ENCODE peak calls at places on chromosome 7, in six cellular contexts. Y is A549, C is GM12878, F is HepG2, D is endothelial cell of umbilical vein, S is K562. Q is an unnamed sample.

GRCh38 chr7:157495594-157495993 is 158.8 kb downstream of the DNAJB6 start:
- DNase-seq in Y (no peak), C (peak; percentile 32), F (no peak), D (no peak), S (no peak), Q (no peak)

GRCh38 chr7:6479067-6479466 is 31.3 kb upstream of the DAGLB start:
- DNase-seq in Y (no peak), C (no peak), F (no peak), D (no peak), S (no peak), Q (no peak)

GRCh38 chr7:51606601-51607154 is 290.1 kb upstream of the COBL start:
- DNase-seq in Y (no peak), C (no peak), F (no peak), D (no peak), S (no peak), Q (peak; percentile 56)

GRCh38 chr7:52634996-52635395 is 400.4 kb upstream of the POM121L12 start:
- DNase-seq in Y (no peak), C (no peak), F (no peak), D (no peak), S (no peak), Q (no peak)

GRCh38 chr7:76216683-76217082 is 15.0 kb downstream of the SRRM3 start:
- DNase-seq in Y (no peak), C (no peak), F (no peak), D (no peak), S (no peak), Q (no peak)

GRCh38 chr7:13421779-13422178 is 567.7 kb downstream of the ETV1 start:
- DNase-seq in Y (no peak), C (no peak), F (no peak), D (no peak), S (no peak), Q (no peak)

GRCh38 chr7:151339651-151340377 is 1.8 kb upstream of the NUB1 start:
- DNase-seq in Y (no peak), C (peak; percentile 69), F (peak; percentile 45), D (no peak), S (no peak), Q (peak; percentile 60)

GRCh38 chr7:1693419-1693990 is 23.4 kb downstream of the ELFN1 start:
- DNase-seq in Y (no peak), C (no peak), F (no peak), D (no peak), S (no peak), Q (no peak)

GRCh38 chr7:31432831-31433340 is 81.0 kb upstream of the ITPRID1 start:
- DNase-seq in Y (no peak), C (no peak), F (no peak), D (peak; percentile 2), S (no peak), Q (no peak)

GRCh38 chr7:6420680-6421079 is 27.1 kb downstream of the DAGLB start:
- DNase-seq in Y (no peak), C (no peak), F (no peak), D (no peak), S (no peak), Q (no peak)

GRCh38 chr7:70353948-70354335 is 755.7 kb downstream of the AUTS2 start:
- DNase-seq in Y (no peak), C (no peak), F (no peak), D (no peak), S (no peak), Q (no peak)

GRCh38 chr7:148633761-148634160 is 43.2 kb downstream of the C7orf33 start:
- DNase-seq in Y (no peak), C (no peak), F (no peak), D (no peak), S (no peak), Q (no peak)

GRCh38 chr7:151426486-151426905 is 13.4 kb downstream of the CRYGN start:
- DNase-seq in Y (peak; percentile 77), C (no peak), F (no peak), D (peak; percentile 47), S (no peak), Q (no peak)

GRCh38 chr7:24858108-24858977 is 101.1 kb upstream of the GSDME start:
- DNase-seq in Y (no peak), C (no peak), F (peak; percentile 53), D (no peak), S (no peak), Q (no peak)

GRCh38 chr7:155809332-155809946 is 2.8 kb downstream of the SHH start:
- DNase-seq in Y (no peak), C (no peak), F (no peak), D (no peak), S (no peak), Q (no peak)

GRCh38 chr7:90262438-90262837 is 17.5 kb downstream of the CFAP69 start:
- DNase-seq in Y (peak; percentile 37), C (no peak), F (no peak), D (peak; percentile 54), S (peak; percentile 19), Q (peak; percentile 51)

GRCh38 chr7:56092789-56093531 is at the start of gene PHKG1:
- DNase-seq in Y (peak; percentile 56), C (no peak), F (peak; percentile 33), D (peak; percentile 80), S (peak; percentile 33), Q (peak; percentile 39)

GRCh38 chr7:127252380-127252718 is 392 bp downstream of the GRM8 start:
- DNase-seq in Y (no peak), C (no peak), F (no peak), D (no peak), S (no peak), Q (no peak)

GRCh38 chr7:16114633-16115032 is 306.7 kb downstream of the CRPPA start:
- DNase-seq in Y (no peak), C (no peak), F (no peak), D (peak; percentile 53), S (no peak), Q (peak; percentile 36)

DNA sequence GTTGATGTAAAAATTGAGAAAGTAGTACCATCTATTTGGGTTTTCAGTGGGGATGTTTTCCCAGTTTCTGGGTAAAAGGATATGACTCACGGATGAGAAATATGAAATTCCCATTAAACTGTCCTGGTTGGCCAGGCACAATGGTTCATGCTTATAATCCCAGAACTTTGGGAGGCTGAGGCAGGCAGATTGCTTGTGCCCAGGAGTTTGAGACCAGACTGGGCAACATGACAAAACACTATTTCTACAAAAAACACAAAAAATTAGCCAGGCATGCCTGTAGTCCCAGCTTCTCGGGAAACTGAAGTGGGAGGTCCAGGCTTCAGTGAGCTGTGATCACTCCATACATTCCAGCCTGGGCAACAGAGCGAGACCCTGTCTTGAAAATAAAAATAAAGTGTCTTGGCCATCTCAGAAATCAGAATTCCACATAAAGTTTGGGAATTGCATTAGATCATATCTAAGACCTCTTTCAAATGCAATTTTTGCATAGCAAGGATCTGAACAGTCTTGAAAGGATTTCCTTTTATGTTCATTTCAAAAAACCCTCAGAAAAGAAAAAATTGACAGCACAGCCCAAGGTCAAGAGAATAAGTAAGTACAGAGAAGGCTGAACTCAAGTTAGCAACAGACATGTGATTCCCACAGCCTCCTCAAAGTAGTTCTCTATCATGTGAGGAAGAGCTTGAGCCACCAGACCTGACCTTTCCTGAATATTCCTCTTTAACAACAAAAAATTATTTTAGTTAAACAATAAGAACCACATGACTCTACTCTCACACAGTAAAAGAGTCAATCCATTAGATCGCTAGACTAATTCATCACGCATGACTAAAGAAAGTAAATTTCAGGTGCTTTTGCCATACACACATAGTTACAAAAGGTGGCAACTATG is 141.5 kb upstream of the CAV2 start:
- DNase-seq in Y (no peak), C (no peak), F (no peak), D (peak; percentile 80), S (no peak), Q (no peak)
- TF ChIP-seq MAX in Y (peak; percentile 37), C (no peak), F (no peak), D (no peak), S (no peak), Q (no peak)

GRCh38 chr7:130141161-130141857 is 63.9 kb downstream of the TMEM209 start:
- DNase-seq in Y (no peak), C (no peak), F (no peak), D (peak; percentile 48), S (peak; percentile 87), Q (no peak)
- TF ChIP-seq MYC in Y (no peak), C (no peak), F (no peak), D (no peak), S (peak; percentile 52), Q (no peak)

DNA sequence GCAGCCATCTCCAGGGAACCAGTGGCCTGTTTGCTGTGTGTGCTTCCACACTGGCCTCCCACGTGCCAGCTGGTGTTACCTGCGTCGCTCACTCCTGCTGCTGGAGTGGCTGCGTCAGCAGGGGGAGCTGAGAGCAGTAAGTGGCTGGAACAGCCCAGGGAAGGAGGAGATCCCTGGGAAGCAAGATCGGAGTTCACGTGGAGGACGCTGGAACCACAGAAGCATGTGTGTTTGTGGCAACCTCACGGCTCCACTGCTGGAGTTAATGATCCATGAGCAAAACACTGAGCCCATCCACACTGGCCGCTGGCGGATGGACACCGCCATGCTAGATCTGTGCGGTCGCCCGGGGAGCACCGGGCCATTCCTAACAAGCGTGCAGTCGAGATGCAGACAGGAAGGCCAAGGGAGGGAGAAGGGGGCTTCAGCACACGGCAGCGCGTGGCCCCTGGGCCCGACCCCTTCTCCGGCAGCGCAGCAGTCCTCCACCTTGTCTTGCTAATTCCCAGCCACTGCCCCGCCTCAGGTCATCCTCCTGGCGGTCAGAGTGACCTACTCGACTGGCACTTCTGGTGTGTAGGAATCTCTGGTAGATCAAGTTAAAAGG is 68.5 kb upstream of the EEPD1 start:
- DNase-seq in Y (peak; percentile 53), C (no peak), F (peak; percentile 65), D (no peak), S (peak; percentile 48), Q (peak; percentile 19)
- TF ChIP-seq CTCF in Y (peak; percentile 34), C (no peak), F (peak; percentile 94), D (no peak), S (peak; percentile 54), Q (no peak)

GRCh38 chr7:39950473-39951155 is 558 bp downstream of the CDK13 start:
- DNase-seq in Y (no peak), C (no peak), F (no peak), D (peak; percentile 46), S (peak; percentile 39), Q (peak; percentile 83)

GRCh38 chr7:39952791-39953190 is 2.7 kb downstream of the CDK13 start:
- DNase-seq in Y (no peak), C (no peak), F (no peak), D (peak; percentile 25), S (no peak), Q (no peak)

GRCh38 chr7:39951943-39952194 is 1.8 kb downstream of the CDK13 start:
- DNase-seq in Y (no peak), C (no peak), F (no peak), D (no peak), S (no peak), Q (no peak)

GRCh38 chr7:39951156-39951942 is 1.3 kb downstream of the CDK13 start:
- DNase-seq in Y (peak; percentile 41), C (no peak), F (peak; percentile 47), D (peak; percentile 73), S (peak; percentile 39), Q (peak; percentile 93)

GRCh38 chr7:39952378-39952777 is 2.3 kb downstream of the CDK13 start:
- DNase-seq in Y (no peak), C (no peak), F (no peak), D (no peak), S (no peak), Q (peak; percentile 38)
- TF ChIP-seq MAX in Y (no peak), C (no peak), F (no peak), D (no peak), S (no peak), Q (no peak)

DNA sequence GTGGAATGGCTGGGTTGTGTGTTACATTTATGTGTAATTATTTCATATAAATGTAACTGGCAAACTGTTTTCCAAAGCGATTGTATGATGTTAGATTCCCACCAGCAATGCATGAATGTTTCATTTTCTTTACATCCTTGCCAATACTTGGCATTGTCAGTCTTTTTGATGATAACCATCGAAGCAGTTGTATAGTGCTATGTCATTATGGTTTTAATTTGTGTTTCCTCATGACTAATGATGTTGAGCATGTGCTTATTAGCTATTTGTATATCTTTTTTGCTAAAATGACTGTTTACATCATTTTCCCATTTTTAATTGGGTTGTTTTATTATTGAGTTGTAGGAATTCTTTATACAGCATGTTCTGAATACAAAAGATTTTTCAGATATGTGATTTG is 22.3 kb downstream of the AHCYL2 start:
- DNase-seq in Y (no peak), C (no peak), F (no peak), D (peak; percentile 17), S (no peak), Q (no peak)
- TF ChIP-seq MYC in Y (no peak), C (no peak), F (no peak), D (no peak), S (no peak), Q (no peak)

Q was measured in NB4.